ENCODE peak calls at places on chromosomes 12 and 14, in five cellular contexts. K is HepG2, P is A549, M is K562, V is GM12878. A is an unnamed sample.

GRCh38 chr14:34237098-34237497 is 224.9 kb downstream of the SPTSSA start:
- DNase-seq in K (peak), P (no peak), M (no peak), V (no peak), A (no peak)

GRCh38 chr12:70535896-70536374 is 101.3 kb downstream of the PTPRB start:
- DNase-seq in K (peak), P (no peak), M (no peak), V (no peak), A (no peak)

GRCh38 chr14:23141706-23142467 is 22.8 kb upstream of the CEBPE start:
- DNase-seq in K (no peak), P (peak), M (no peak), V (no peak), A (no peak)

GRCh38 chr12:92676710-92677109 is 26.1 kb upstream of the PLEKHG7 start:
- DNase-seq in K (no peak), P (no peak), M (no peak), V (no peak), A (no peak)

GRCh38 chr14:69692542-69693053 is 74.3 kb upstream of the SRSF5 start:
- DNase-seq in K (no peak), P (no peak), M (no peak), V (no peak), A (no peak)

GRCh38 chr12:122276242-122276641 is 9.9 kb upstream of the VPS33A start:
- DNase-seq in K (no peak), P (no peak), M (no peak), V (no peak), A (no peak)

GRCh38 chr14:51283402-51283825 is 43.4 kb downstream of the TMX1 start:
- DNase-seq in K (peak), P (peak), M (peak), V (no peak), A (peak)

GRCh38 chr12:40727774-40728483 is 35.7 kb downstream of the CNTN1 start:
- DNase-seq in K (no peak), P (peak), M (no peak), V (no peak), A (no peak)

GRCh38 chr12:39236994-39237393 is 205.9 kb downstream of the KIF21A start:
- DNase-seq in K (no peak), P (peak), M (no peak), V (no peak), A (no peak)

GRCh38 chr14:71645656-71646055 is 286.6 kb upstream of the RGS6 start:
- DNase-seq in K (no peak), P (no peak), M (no peak), V (no peak), A (no peak)

GRCh38 chr14:103128631-103129300 is 5.5 kb downstream of the TNFAIP2 start:
- DNase-seq in K (no peak), P (no peak), M (no peak), V (no peak), A (no peak)

GRCh38 chr12:85530486-85530885 is 250.5 kb downstream of the ALX1 start:
- DNase-seq in K (no peak), P (no peak), M (no peak), V (no peak), A (no peak)

GRCh38 chr14:62206456-62206855 is 444.2 kb downstream of the SNAPC1 start:
- DNase-seq in K (no peak), P (no peak), M (no peak), V (no peak), A (no peak)

GRCh38 chr12:92080390-92081285 is 65.0 kb downstream of the BTG1 start:
- DNase-seq in K (no peak), P (peak), M (no peak), V (no peak), A (no peak)

GRCh38 chr14:105980224-105980623 is 453.8 kb downstream of the TMEM121 start:
- DNase-seq in K (no peak), P (no peak), M (no peak), V (no peak), A (no peak)

GRCh38 chr12:113049976-113050742 is 6.4 kb upstream of the DTX1 start:
- DNase-seq in K (peak), P (peak), M (no peak), V (no peak), A (peak)

GRCh38 chr14:94486883-94487282 is 10.9 kb upstream of the SERPINA9 start:
- DNase-seq in K (no peak), P (no peak), M (no peak), V (no peak), A (peak)

GRCh38 chr12:128825845-128826244 is 2.1 kb upstream of the SLC15A4 start:
- DNase-seq in K (no peak), P (no peak), M (no peak), V (no peak), A (no peak)

GRCh38 chr12:46112364-46112763 is 122.0 kb upstream of the SCAF11 start:
- DNase-seq in K (no peak), P (no peak), M (no peak), V (no peak), A (no peak)

GRCh38 chr12:6766651-6767300 is 613 bp downstream of the PTMS start:
- DNase-seq in K (peak), P (peak), M (peak), V (no peak), A (peak)

GRCh38 chr14:20998674-20999366 is at the start of gene SLC39A2:
- DNase-seq in K (no peak), P (no peak), M (peak), V (no peak), A (peak)

GRCh38 chr12:13049816-13050215 is 5.6 kb downstream of the FAM234B start:
- DNase-seq in K (no peak), P (no peak), M (no peak), V (no peak), A (peak)

GRCh38 chr14:26032348-26032747 is 565.5 kb downstream of the NOVA1 start:
- DNase-seq in K (no peak), P (no peak), M (no peak), V (no peak), A (no peak)

GRCh38 chr14:104499784-104500496 is 79.6 kb upstream of the C14orf180 start:
- DNase-seq in K (no peak), P (no peak), M (no peak), V (no peak), A (no peak)

GRCh38 chr14:33317675-33318074 is 379.0 kb downstream of the NPAS3 start:
- DNase-seq in K (no peak), P (no peak), M (no peak), V (no peak), A (no peak)

GRCh38 chr14:29528889-29529288 is 398.8 kb downstream of the PRKD1 start:
- DNase-seq in K (no peak), P (no peak), M (no peak), V (no peak), A (no peak)

GRCh38 chr14:33692762-33693161 is 258.1 kb downstream of the EGLN3 start:
- DNase-seq in K (no peak), P (no peak), M (no peak), V (no peak), A (no peak)

GRCh38 chr14:23326491-23327332 is 5.5 kb downstream of the PABPN1 start:
- DNase-seq in K (no peak), P (no peak), M (no peak), V (no peak), A (no peak)

GRCh38 chr12:61894168-61894567 is 366.0 kb upstream of the USP15 start:
- DNase-seq in K (no peak), P (no peak), M (no peak), V (no peak), A (no peak)

GRCh38 chr14:51759950-51760349 is 100.5 kb upstream of the GNG2 start:
- DNase-seq in K (no peak), P (no peak), M (no peak), V (no peak), A (no peak)

GRCh38 chr14:51428981-51429380 is 188.9 kb downstream of the TMX1 start:
- DNase-seq in K (no peak), P (no peak), M (no peak), V (no peak), A (no peak)

GRCh38 chr12:79373896-79374499 is 316.8 kb downstream of the PAWR start:
- DNase-seq in K (peak), P (peak), M (peak), V (no peak), A (peak)

GRCh38 chr12:65171870-65172269 is 2.5 kb downstream of the LEMD3 start:
- DNase-seq in K (no peak), P (no peak), M (no peak), V (no peak), A (no peak)

GRCh38 chr14:66247662-66248061 is 238.5 kb upstream of the CCDC196 start:
- DNase-seq in K (no peak), P (no peak), M (no peak), V (no peak), A (no peak)

GRCh38 chr14:23951590-23952143 is 1.9 kb upstream of the DHRS4 start:
- DNase-seq in K (peak), P (no peak), M (no peak), V (no peak), A (peak)

GRCh38 chr12:106580671-106581508 is 1.9 kb upstream of the RFX4 start:
- DNase-seq in K (no peak), P (no peak), M (no peak), V (no peak), A (peak)

GRCh38 chr12:108792361-108793292 is 61.3 kb upstream of the CORO1C start:
- DNase-seq in K (no peak), P (no peak), M (no peak), V (no peak), A (no peak)

GRCh38 chr12:4435537-4435936 is 10.1 kb downstream of the FGF6 start:
- DNase-seq in K (no peak), P (no peak), M (no peak), V (no peak), A (no peak)

GRCh38 chr12:94059394-94060368 is 88.7 kb upstream of the PLXNC1 start:
- DNase-seq in K (peak), P (no peak), M (no peak), V (no peak), A (no peak)

GRCh38 chr12:54126696-54127537 is 61.9 kb downstream of the SMUG1 start:
- DNase-seq in K (no peak), P (peak), M (no peak), V (no peak), A (peak)
- H3K4me3 ChIP-seq in K (no peak), P (peak), M (no peak), V (no peak), A (peak)

DNA sequence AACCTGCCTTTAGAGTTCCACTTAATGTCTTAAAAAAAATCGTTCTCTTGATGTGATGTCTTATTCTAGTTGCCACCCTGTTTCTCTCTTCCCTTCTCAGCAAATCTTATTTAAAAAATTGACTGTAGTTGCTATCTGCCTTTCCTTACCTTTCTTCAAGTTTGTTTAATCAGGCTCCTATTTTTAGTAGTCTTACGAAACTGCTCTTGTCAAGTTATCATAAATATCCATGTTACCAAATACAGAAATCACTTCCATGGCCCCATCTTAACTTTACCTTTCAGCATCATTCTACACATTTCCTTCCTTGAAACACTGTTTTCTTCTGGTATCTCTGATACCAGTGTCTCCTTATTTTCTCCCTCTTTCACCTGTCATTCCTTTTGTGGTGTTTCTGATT is 227.3 kb downstream of the ERC1 start:
- DNase-seq in K (no peak), P (no peak), M (no peak), V (no peak), A (no peak)
- TF ChIP-seq JUNB in K (no peak), P (no peak), M (no peak), V (no peak), A (no peak)

GRCh38 chr14:88584451-88584850 is 21.6 kb downstream of the ZC3H14 start:
- DNase-seq in K (no peak), P (no peak), M (no peak), V (no peak), A (no peak)
- TF ChIP-seq CTCF in K (no peak), P (no peak), M (no peak), V (no peak), A (no peak)

DNA sequence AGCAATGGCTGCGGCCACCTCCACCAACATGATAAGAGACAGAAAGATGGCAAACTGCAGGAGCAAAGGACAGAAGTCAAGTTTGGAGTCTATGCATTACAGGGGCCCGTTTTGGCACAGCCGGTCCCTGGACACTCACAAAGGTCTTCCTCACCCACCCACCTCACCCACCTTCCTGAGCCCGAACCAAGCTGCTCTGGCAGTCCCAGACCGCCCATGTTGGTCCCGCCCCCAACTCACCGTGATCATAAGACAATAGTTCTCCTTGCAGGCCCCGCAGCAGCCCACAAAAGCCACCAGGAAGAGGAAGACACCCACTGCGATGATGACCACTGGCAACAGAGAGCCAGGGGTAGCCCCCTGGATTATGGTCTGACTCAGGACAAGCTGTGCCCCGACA is 1.9 kb downstream of the CD63 start:
- DNase-seq in K (no peak), P (no peak), M (no peak), V (no peak), A (no peak)
- H3K4me3 ChIP-seq in K (peak), P (peak), M (peak), V (peak), A (peak)

GRCh38 chr14:68047910-68048309 is 228.3 kb downstream of the RAD51B start:
- DNase-seq in K (no peak), P (no peak), M (no peak), V (no peak), A (no peak)

GRCh38 chr14:68050177-68050576 is 230.6 kb downstream of the RAD51B start:
- DNase-seq in K (no peak), P (no peak), M (no peak), V (no peak), A (no peak)
- TF ChIP-seq JUNB in K (no peak), P (no peak), M (no peak), V (no peak), A (no peak)